ENCODE peak calls at places on chromosomes 16 and 17, in five cellular contexts. A, S, D, R and P are unnamed samples.

GRCh38 chr16:56606688-56607618 is 1.4 kb upstream of the MT2A start:
- DNase-seq in A (no peak), R (no peak), D (peak), S (no peak), P (no peak)

GRCh38 chr16:78740269-78740668 is 640.8 kb downstream of the WWOX start:
- DNase-seq in S (no peak), D (no peak), R (no peak), A (no peak), P (no peak)

GRCh38 chr17:50909765-50910661 is 43.9 kb upstream of the TOB1 start:
- DNase-seq in D (no peak), R (no peak), S (no peak), A (peak), P (no peak)

GRCh38 chr16:4987580-4988374 is 29.6 kb downstream of the SEC14L5 start:
- DNase-seq in R (no peak), A (no peak), S (no peak), D (peak), P (no peak)

GRCh38 chr16:59044616-59045015 is 310.5 kb upstream of the GOT2 start:
- DNase-seq in S (no peak), A (no peak), R (no peak), D (no peak), P (no peak)

GRCh38 chr17:35807371-35808144 is 1.7 kb upstream of the TAF15 start:
- DNase-seq in R (no peak), S (no peak), A (no peak), D (no peak), P (no peak)

GRCh38 chr17:8904201-8904600 is 36.7 kb upstream of the PIK3R6 start:
- DNase-seq in R (no peak), S (no peak), A (no peak), D (no peak), P (no peak)

GRCh38 chr16:89381788-89382187 is 108.6 kb downstream of the ANKRD11 start:
- DNase-seq in D (no peak), R (no peak), S (no peak), A (no peak), P (no peak)

GRCh38 chr17:81902023-81902652 is at the start of gene NPB:
- DNase-seq in D (no peak), A (no peak), R (peak), S (peak), P (no peak)

GRCh38 chr17:78844301-78845005 is 3.8 kb upstream of the USP36 start:
- DNase-seq in S (no peak), D (no peak), A (no peak), R (no peak), P (no peak)

DNA sequence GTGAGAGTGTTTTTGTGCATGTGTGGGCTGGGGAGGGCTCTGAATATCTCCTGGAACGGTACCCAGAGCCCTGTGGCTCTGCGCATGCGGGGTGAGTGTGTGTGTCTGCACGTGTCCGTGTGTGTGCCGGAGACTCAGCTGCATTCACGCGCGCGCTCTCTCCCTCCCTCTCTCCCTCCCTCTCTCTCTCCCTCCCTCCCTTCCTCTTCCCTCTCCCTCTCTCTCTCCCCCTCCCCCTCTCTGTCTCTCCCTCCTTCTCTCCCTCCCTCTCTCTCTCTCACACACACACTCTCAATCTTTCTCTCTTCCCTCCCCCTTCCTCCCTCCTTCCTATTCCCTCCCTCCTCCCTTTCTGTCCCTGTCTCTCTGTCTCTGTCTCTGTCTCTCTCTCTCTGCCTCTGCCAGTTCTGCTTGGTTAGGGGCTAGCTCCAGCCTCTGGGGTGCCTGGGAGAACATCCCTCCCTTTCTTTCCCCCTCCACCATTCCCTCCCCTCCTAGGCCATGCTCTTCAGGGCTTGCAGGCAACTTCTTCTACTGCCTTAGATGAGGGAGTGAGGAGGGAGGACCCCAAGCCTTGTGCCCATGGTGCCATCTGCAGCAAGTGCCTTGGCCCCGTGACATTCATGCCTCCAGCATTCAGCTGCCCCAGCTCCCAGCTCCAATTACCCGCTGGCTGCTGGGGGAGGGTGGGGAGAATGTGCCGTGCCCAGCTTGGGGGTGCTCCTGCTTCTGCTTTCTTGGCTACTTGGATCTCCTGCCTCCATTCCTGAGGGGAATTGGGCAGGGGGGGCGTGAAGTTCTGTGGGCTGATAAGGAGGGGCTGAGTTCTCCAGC is 6.4 kb downstream of the THRA start:
- DNase-seq in R (peak), S (peak), A (peak), D (peak), P (peak)
- H3K4me3 ChIP-seq in R (no peak), S (no peak), A (peak), D (no peak), P (peak)

GRCh38 chr17:48562934-48563333 is 15.2 kb downstream of the HOXB4 start:
- DNase-seq in S (no peak), D (no peak), A (no peak), R (no peak), P (no peak)
- H3K4me3 ChIP-seq in S (no peak), D (no peak), A (no peak), R (no peak), P (peak)

GRCh38 chr16:68642436-68643064 is 2.6 kb upstream of the CDH3 start:
- DNase-seq in R (no peak), S (peak), A (no peak), D (no peak), P (no peak)
- H3K4me3 ChIP-seq in R (no peak), S (peak), A (no peak), D (no peak), P (no peak)

GRCh38 chr16:84810518-84811273 is 9.1 kb upstream of the CRISPLD2 start:
- DNase-seq in R (peak), D (no peak), A (no peak), S (no peak), P (peak)
- H3K4me3 ChIP-seq in R (no peak), D (no peak), A (no peak), S (no peak), P (no peak)

DNA sequence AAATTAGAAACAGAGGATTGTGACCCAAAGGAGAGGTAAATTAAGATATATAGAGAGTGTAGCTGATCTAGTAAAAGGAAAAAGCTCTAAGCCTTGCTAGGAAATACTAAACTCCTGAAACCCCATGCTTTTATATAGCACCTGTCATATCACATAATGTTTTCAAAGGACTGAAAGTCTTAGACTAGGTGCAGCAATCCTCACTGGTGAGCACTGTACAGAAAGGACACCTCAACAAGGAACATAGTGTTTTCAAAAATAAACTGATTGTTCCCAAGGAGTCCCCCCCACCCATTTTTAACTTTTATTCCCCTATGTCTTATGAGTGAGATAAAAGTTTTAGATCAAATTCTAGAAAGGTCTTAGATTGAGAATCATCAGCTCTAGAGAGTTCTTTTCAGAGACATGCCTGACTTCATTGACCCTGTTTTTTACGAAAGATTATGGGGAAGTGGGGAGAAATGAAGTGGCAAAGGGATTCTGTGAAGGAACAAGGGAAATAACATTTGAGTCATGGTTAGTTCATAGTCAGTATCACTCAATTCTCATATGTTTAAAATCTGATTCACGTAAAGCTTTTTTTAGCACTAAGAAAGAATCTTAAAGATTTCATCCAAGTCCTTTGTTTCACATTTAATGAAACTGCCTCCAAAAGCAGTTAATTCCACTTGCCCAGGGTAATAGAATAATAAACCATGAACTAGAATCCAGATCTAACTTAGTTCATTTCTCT is 166.4 kb downstream of the CYB561 start:
- DNase-seq in D (no peak), R (no peak), A (no peak), S (no peak), P (no peak)
- H3K4me3 ChIP-seq in D (no peak), R (no peak), A (no peak), S (no peak), P (no peak)